ENCODE peak calls at places on chromosomes 3 and 15, in eight cellular contexts. K is NCI-H748 treated with DMSO at 0.1 percent for 48 hours; E is activated CD8-positive, alpha-beta memory T cell treated with anti-CD3 and anti-CD28 coated beads for 4 hours; S is brain pericyte; N is stimulated activated CD4-positive, alpha-beta T cell treated with anti-CD3 and anti-CD28 coated beads, Interleukin-4, amount 100 ng/mL, for 24 hours; C is uterus; R is Calu3; J is RCC 7860. G is an unnamed sample.

GRCh38 chr15:39495871-39496459 is 84.9 kb upstream of the THBS1 start:
- DNase-seq in R (no peak), N (no peak), J (no peak), C (no peak), S (no peak), E (no peak), K (no peak), G (no peak)

GRCh38 chr3:99939834-99940233 is 122.2 kb downstream of the CMSS1 start:
- DNase-seq in R (no peak), J (no peak), N (no peak), S (no peak), C (no peak), K (no peak), E (no peak), G (no peak)

GRCh38 chr3:120569224-120569915 is 26.8 kb upstream of the NDUFB4 start:
- DNase-seq in R (no peak), N (no peak), C (no peak), S (no peak), K (no peak), J (no peak), E (no peak), G (no peak)

GRCh38 chr15:40958723-40959122 is 5.5 kb downstream of the CHAC1 start:
- DNase-seq in N (no peak), C (no peak), J (no peak), E (no peak), R (no peak), K (no peak), S (no peak), G (no peak)

GRCh38 chr3:47512416-47513124 is 942 bp downstream of the ELP6 start:
- DNase-seq in R (no peak), N (peak), E (no peak), J (no peak), S (no peak), K (no peak), C (peak), G (peak)

GRCh38 chr3:60025071-60026055 is 975.5 kb upstream of the CFAP20DC start:
- DNase-seq in N (no peak), S (no peak), K (no peak), J (no peak), E (no peak), C (no peak), R (no peak), G (peak)

GRCh38 chr3:39327053-39327745 is 2.3 kb upstream of the CCR8 start:
- DNase-seq in C (no peak), E (no peak), S (no peak), N (no peak), K (no peak), R (no peak), J (no peak), G (no peak)

GRCh38 chr3:99972380-99973104 is 141.8 kb downstream of the FILIP1L start:
- DNase-seq in R (no peak), C (no peak), N (no peak), E (no peak), S (no peak), J (no peak), K (no peak), G (no peak)

GRCh38 chr3:141052570-141053069 is 1.5 kb downstream of the SPSB4 start:
- DNase-seq in S (no peak), N (no peak), K (no peak), C (no peak), J (no peak), E (no peak), R (no peak), G (no peak)

G was measured in kidney glomerular epithelial cell.